ENCODE peak calls at places on chromosomes 12 and 14, in seven cellular contexts. I, F, E, G, O, H and Q are unnamed samples.

GRCh38 chr12:75455839-75456238 is 24.7 kb upstream of the GLIPR1 start:
- DNase-seq in I (no peak), F (no peak), E (no peak), G (no peak), O (no peak), H (no peak), Q (no peak)

GRCh38 chr12:1212529-1212928 is 221.5 kb downstream of the ERC1 start:
- DNase-seq in I (no peak), F (peak), E (no peak), G (no peak), O (no peak), H (no peak), Q (no peak)

GRCh38 chr12:94175763-94176660 is 27.6 kb downstream of the PLXNC1 start:
- DNase-seq in I (no peak), F (no peak), E (no peak), G (no peak), O (no peak), H (peak), Q (no peak)

GRCh38 chr14:56160058-56160457 is 41.8 kb downstream of the PELI2 start:
- DNase-seq in I (no peak), F (no peak), E (no peak), G (no peak), O (no peak), H (no peak), Q (no peak)

GRCh38 chr12:121358093-121358492 is 5.9 kb upstream of the ANAPC5 start:
- DNase-seq in I (no peak), F (no peak), E (no peak), G (no peak), O (no peak), H (no peak), Q (no peak)

GRCh38 chr14:103056322-103057027 is 874 bp downstream of the CDC42BPB start:
- DNase-seq in I (no peak), F (peak), E (no peak), G (no peak), O (peak), H (peak), Q (no peak)

GRCh38 chr14:94936411-94936892 is 166.5 kb upstream of the GSC start:
- DNase-seq in I (no peak), F (no peak), E (no peak), G (no peak), O (peak), H (no peak), Q (no peak)

GRCh38 chr12:125772403-125772802 is 707.2 kb downstream of the AACS start:
- DNase-seq in I (no peak), F (no peak), E (no peak), G (no peak), O (no peak), H (no peak), Q (no peak)

GRCh38 chr12:52006726-52007157 is at the start of gene TAMALIN:
- DNase-seq in I (peak), F (peak), E (peak), G (peak), O (peak), H (peak), Q (peak)

GRCh38 chr14:67187210-67187609 is 2.0 kb upstream of the GARIN2 start:
- DNase-seq in I (no peak), F (no peak), E (no peak), G (no peak), O (no peak), H (peak), Q (no peak)

GRCh38 chr12:19288603-19289244 is 150.6 kb upstream of the AEBP2 start:
- DNase-seq in I (no peak), F (no peak), E (peak), G (no peak), O (no peak), H (peak), Q (no peak)

GRCh38 chr12:93879476-93880376 is 202.6 kb downstream of the CRADD start:
- DNase-seq in I (no peak), F (no peak), E (no peak), G (no peak), O (no peak), H (peak), Q (no peak)

GRCh38 chr12:50101663-50102062 is 2.1 kb upstream of the GPD1 start:
- DNase-seq in I (no peak), F (peak), E (no peak), G (no peak), O (no peak), H (peak), Q (no peak)

GRCh38 chr14:100882991-100883788 is 20.3 kb downstream of the RTL1 start:
- DNase-seq in I (no peak), F (no peak), E (no peak), G (no peak), O (no peak), H (no peak), Q (no peak)

GRCh38 chr12:39357046-39357445 is 85.9 kb downstream of the KIF21A start:
- DNase-seq in I (no peak), F (no peak), E (no peak), G (no peak), O (no peak), H (no peak), Q (no peak)

GRCh38 chr12:40693503-40693863 is 1.2 kb downstream of the CNTN1 start:
- DNase-seq in I (no peak), F (peak), E (no peak), G (no peak), O (no peak), H (no peak), Q (no peak)

GRCh38 chr14:106491851-106492250 is 965.5 kb downstream of the TMEM121 start:
- DNase-seq in I (no peak), F (peak), E (no peak), G (no peak), O (no peak), H (no peak), Q (no peak)

GRCh38 chr12:70618371-70618770 is 18.9 kb downstream of the PTPRB start:
- DNase-seq in I (no peak), F (no peak), E (no peak), G (no peak), O (no peak), H (no peak), Q (no peak)

GRCh38 chr12:6829532-6830220 is 1.5 kb downstream of the P3H3 start:
- DNase-seq in I (no peak), F (peak), E (no peak), G (no peak), O (no peak), H (no peak), Q (no peak)